ENCODE peak calls at places on chromosomes 2 and 18, in four cellular contexts. N, T, W and M are unnamed samples.

GRCh38 chr2:64839844-64840243 is 149.4 kb upstream of the SLC1A4 start:
- DNase-seq in N (no peak), T (no peak), W (no peak), M (no peak)

GRCh38 chr2:68669651-68670050 is 26.3 kb downstream of the PROKR1 start:
- DNase-seq in N (no peak), T (no peak), W (no peak), M (no peak)

GRCh38 chr2:60962534-60962933 is 55.0 kb upstream of the PEX13 start:
- DNase-seq in N (no peak), T (no peak), W (no peak), M (no peak)

GRCh38 chr2:239106314-239106908 is 258.5 kb downstream of the TWIST2 start:
- DNase-seq in N (peak; percentile 71), T (no peak), W (peak; percentile 2), M (peak; percentile 57)

GRCh38 chr2:3649581-3649980 is 8.4 kb upstream of the ALLC start:
- DNase-seq in N (no peak), T (no peak), W (no peak), M (no peak)

GRCh38 chr18:47767699-47768098 is 162.8 kb downstream of the SMAD2 start:
- DNase-seq in N (no peak), T (no peak), W (no peak), M (no peak)

GRCh38 chr2:31337860-31338259 is 76.7 kb downstream of the XDH start:
- DNase-seq in N (peak; percentile 86), T (no peak), W (no peak), M (no peak)

GRCh38 chr2:175476950-175477349 is 295.4 kb upstream of the ATP5MC3 start:
- DNase-seq in N (no peak), T (no peak), W (no peak), M (no peak)

GRCh38 chr2:48719480-48720177 is 35.9 kb downstream of the LHCGR start:
- DNase-seq in N (no peak), T (no peak), W (no peak), M (no peak)

GRCh38 chr2:126790987-126791780 is 107.5 kb upstream of the TEX51 start:
- DNase-seq in N (no peak), T (peak; percentile 2), W (no peak), M (no peak)

GRCh38 chr2:192146069-192147006 is 48.4 kb downstream of the TMEFF2 start:
- DNase-seq in N (peak; percentile 46), T (no peak), W (no peak), M (no peak)

GRCh38 chr2:189698020-189698887 is 23.8 kb downstream of the ANKAR start:
- DNase-seq in N (no peak), T (no peak), W (no peak), M (no peak)

GRCh38 chr2:120740375-120740764 is 4.7 kb downstream of the GLI2 start:
- DNase-seq in N (no peak), T (no peak), W (no peak), M (no peak)

GRCh38 chr2:240586919-240587800 is 626 bp downstream of the CAPN10 start:
- DNase-seq in N (no peak), T (peak; percentile 64), W (no peak), M (no peak)

GRCh38 chr2:99066602-99067001 is 74.9 kb upstream of the C2orf15 start:
- DNase-seq in N (peak; percentile 44), T (no peak), W (no peak), M (no peak)

GRCh38 chr2:99067871-99068270 is 73.6 kb upstream of the C2orf15 start:
- DNase-seq in N (no peak), T (no peak), W (no peak), M (no peak)

DNA sequence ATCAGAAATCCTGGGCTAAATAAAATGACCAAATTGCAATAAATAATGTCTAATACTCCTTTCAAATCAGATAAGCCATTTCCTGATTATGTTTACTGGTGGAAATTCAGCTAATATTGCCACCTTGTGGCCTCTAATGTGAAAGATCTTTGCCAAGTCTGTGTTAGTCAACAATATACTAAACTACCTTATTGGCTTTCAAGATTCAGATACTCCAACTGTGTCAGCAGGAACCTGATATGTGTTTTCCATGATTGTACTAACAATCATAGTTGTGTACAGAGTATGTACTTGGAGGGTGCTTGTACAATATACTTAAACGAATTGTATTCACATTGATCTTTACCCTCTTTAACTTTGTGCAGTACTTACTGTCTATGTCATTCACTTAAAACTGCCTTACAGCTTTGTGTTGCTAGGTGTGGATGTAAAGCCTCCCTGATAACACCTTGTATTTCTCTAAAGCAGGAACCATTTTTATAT is 75.4 kb upstream of the C2orf15 start:
- DNase-seq in N (peak; percentile 16), T (no peak), W (peak; percentile 20), M (no peak)
- TF ChIP-seq CTCF in N (peak; percentile 31), T (peak; percentile 50), W (peak; percentile 29), M (peak; percentile 66)

GRCh38 chr2:230983566-230983965 is 12.4 kb upstream of the SPATA3 start:
- DNase-seq in N (no peak), T (no peak), W (no peak), M (no peak)
- TF ChIP-seq CTCF in N (no peak), T (no peak), W (peak; percentile 5), M (no peak)

DNA sequence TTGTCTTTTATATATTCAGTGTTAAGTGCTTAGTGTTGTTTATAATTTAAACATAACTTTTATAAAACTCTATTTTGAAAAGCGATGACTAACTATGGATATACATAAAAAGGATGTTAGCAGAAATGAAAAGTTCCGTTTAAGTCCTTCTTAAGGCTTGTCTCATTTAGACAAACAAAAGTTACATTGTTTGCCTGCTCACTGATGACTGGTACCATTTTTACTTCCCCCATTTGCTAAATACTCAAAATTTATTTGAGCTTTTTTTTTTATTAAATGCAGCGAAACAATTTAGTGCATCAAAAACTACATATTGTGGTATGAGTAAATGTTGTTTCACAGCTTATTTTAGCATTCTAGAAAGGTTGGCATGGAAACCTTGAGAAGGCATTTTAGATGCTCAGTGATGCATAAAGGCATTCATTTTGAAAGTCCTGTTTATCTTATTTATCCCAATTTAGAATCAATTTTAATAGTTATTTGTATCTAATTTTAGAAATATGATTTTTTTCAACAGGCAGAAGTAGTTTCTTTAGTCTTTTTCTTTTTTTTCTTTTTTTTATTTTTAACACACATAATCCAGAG is 100.0 kb downstream of the MAP2 start:
- DNase-seq in N (no peak), T (no peak), W (no peak), M (no peak)
- TF ChIP-seq CTCF in N (no peak), T (no peak), W (no peak), M (no peak)

GRCh38 chr2:136130045-136130444 is 12.1 kb upstream of the CXCR4 start:
- DNase-seq in N (no peak), T (no peak), W (no peak), M (no peak)

GRCh38 chr2:136129601-136130000 is 11.7 kb upstream of the CXCR4 start:
- DNase-seq in N (no peak), T (no peak), W (no peak), M (no peak)

GRCh38 chr2:136128905-136129304 is 11.0 kb upstream of the CXCR4 start:
- DNase-seq in N (no peak), T (no peak), W (no peak), M (no peak)

GRCh38 chr2:136131484-136131960 is 13.6 kb upstream of the CXCR4 start:
- DNase-seq in N (no peak), T (no peak), W (no peak), M (no peak)

DNA sequence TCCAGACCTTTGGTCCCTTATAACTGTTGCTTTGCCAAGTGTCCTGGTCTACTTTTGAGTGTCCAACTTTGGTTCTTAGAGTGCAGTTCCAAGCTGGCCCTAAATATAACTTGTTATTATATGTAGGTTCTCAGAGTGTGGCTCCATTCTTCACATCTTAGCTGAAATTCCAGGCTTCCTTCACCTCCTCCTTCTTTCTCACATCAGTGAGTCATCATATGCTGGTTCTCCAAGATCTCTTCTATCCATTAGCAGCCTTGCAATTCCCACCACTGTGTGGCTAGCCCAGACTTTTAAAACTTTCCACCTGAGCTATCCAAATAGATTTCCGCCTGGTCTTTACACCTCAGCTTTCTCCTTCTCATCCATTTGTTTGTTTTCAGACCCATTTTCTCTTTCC is 12.6 kb upstream of the CXCR4 start:
- DNase-seq in N (no peak), T (no peak), W (no peak), M (no peak)
- TF ChIP-seq CTCF in N (no peak), T (no peak), W (no peak), M (no peak)

GRCh38 chr2:20919301-20919800 is 96.5 kb upstream of the LDAH start:
- DNase-seq in N (no peak), T (no peak), W (no peak), M (no peak)
- TF ChIP-seq CTCF in N (no peak), T (no peak), W (no peak), M (no peak)

GRCh38 chr18:26483633-26484032 is 64.7 kb downstream of the KCTD1 start:
- DNase-seq in N (no peak), T (no peak), W (no peak), M (no peak)

GRCh38 chr18:26480897-26481795 is 67.2 kb downstream of the KCTD1 start:
- DNase-seq in N (peak; percentile 77), T (no peak), W (no peak), M (no peak)

GRCh38 chr18:26479686-26480079 is 68.7 kb downstream of the KCTD1 start:
- DNase-seq in N (no peak), T (no peak), W (no peak), M (no peak)

GRCh38 chr18:26479065-26479685 is 69.2 kb downstream of the KCTD1 start:
- DNase-seq in N (no peak), T (no peak), W (no peak), M (no peak)

DNA sequence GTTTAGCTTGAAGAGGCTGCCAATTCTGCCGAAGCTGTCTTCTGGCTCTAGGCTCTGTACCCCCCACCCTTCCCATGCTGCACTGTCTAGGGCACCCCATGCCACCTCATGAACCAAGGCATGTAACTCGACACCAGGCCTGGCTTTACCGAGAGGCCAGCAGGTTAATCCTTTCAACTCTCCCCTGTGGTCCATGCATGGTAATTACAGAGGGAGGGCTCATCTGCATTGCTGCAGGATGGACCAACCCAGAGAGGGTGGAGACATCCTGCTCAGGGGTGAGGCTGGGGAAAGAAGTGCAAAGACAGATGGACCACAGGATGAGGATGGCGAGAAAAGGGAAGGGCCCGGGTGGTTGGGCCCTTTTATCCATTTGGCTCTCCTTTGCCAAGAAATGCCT is 65.8 kb downstream of the KCTD1 start:
- DNase-seq in N (no peak), T (no peak), W (no peak), M (no peak)
- TF ChIP-seq CTCF in N (no peak), T (no peak), W (no peak), M (no peak)

DNA sequence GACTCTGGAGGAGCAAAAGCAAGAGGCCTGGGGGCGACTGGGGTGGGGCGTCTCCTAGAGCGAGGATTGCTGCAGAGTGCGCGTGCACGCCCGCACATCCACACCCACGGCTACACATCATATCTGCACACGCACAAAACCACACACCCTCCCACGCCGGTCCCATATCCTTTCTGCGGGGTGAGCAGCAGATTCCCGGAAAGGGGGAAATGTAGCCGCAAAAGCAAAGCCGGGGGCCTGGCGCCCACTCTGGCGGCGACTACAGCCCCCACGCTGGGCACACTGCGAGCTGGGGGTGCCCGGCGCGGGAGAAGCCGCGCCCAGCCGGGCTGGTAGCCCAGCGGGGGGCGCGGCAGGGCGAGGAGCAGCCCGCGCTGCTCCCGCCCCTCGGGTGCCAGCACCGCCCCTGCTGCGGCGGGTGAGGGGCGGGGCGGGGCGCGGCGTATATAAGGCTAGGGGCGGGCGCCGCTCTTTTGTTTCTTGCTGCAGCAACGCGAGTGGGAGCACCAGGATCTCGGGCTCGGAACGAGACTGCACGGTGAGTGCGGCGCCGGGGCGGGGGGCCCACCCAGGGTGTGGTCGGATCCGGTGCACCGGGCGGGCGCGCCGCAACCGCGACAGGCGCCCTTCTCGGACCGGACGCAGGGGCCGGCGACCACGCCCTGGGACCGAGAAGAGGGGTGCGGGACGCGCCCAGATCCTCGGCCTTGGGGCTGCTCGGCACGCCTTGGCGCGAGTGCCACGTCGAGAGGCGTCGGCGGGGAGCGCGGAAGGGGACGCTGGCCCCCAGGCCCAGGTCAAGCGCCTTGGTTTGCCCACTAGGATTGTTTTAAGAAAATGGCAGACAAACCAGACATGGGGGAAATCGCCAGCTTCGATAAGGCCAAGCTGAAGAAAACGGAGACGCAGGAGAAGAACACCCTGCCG is at the start of gene TMSB10:
- DNase-seq in N (peak; percentile 86), T (peak; percentile 92), W (no peak), M (peak; percentile 72)
- TF ChIP-seq CTCF in N (no peak), T (peak; percentile 16), W (no peak), M (no peak)